ENCODE peak calls at places on chromosome 2, in ten cellular contexts. One of them, this sample, is unnamed.
A peak's percentile ranks its signal among the peaks of the same experiment; 100 is the strongest.

GRCh38 chr2:102439065-102439695 is 16.2 kb downstream of the IL18RAP start:
- DNase-seq in uterus: no peak
- DNase-seq in gastrocnemius medialis: no peak
- DNase-seq in GM12891: no peak
- DNase-seq in endothelial cell of umbilical vein: no peak
- DNase-seq in transverse colon: no peak
- DNase-seq in ovary: no peak
- DNase-seq in sigmoid colon: no peak
- DNase-seq in Peyer's patch: no peak
- DNase-seq in K562: no peak
- DNase-seq in this sample: no peak

GRCh38 chr2:177165731-177166711 is 46.6 kb upstream of the HNRNPA3 start:
- DNase-seq in uterus: no peak
- DNase-seq in gastrocnemius medialis: peak; percentile 42
- DNase-seq in GM12891: no peak
- DNase-seq in endothelial cell of umbilical vein: peak; percentile 80
- DNase-seq in transverse colon: peak; percentile 22
- DNase-seq in ovary: no peak
- DNase-seq in sigmoid colon: no peak
- DNase-seq in Peyer's patch: no peak
- DNase-seq in K562: no peak
- DNase-seq in this sample: no peak

GRCh38 chr2:236802862-236803261 is 233.2 kb downstream of the ACKR3 start:
- DNase-seq in uterus: no peak
- DNase-seq in gastrocnemius medialis: no peak
- DNase-seq in GM12891: no peak
- DNase-seq in endothelial cell of umbilical vein: no peak
- DNase-seq in transverse colon: no peak
- DNase-seq in ovary: no peak
- DNase-seq in sigmoid colon: no peak
- DNase-seq in Peyer's patch: no peak
- DNase-seq in K562: no peak
- DNase-seq in this sample: no peak

GRCh38 chr2:141062443-141062842 is 1068.4 kb downstream of the LRP1B start:
- DNase-seq in uterus: no peak
- DNase-seq in gastrocnemius medialis: no peak
- DNase-seq in GM12891: no peak
- DNase-seq in endothelial cell of umbilical vein: no peak
- DNase-seq in transverse colon: no peak
- DNase-seq in ovary: no peak
- DNase-seq in sigmoid colon: no peak
- DNase-seq in Peyer's patch: no peak
- DNase-seq in K562: no peak
- DNase-seq in this sample: no peak

GRCh38 chr2:9101763-9102425 is 98.4 kb upstream of the MBOAT2 start:
- DNase-seq in uterus: no peak
- DNase-seq in gastrocnemius medialis: no peak
- DNase-seq in GM12891: no peak
- DNase-seq in endothelial cell of umbilical vein: no peak
- DNase-seq in transverse colon: no peak
- DNase-seq in ovary: no peak
- DNase-seq in sigmoid colon: no peak
- DNase-seq in Peyer's patch: no peak
- DNase-seq in K562: no peak
- DNase-seq in this sample: no peak

GRCh38 chr2:63827749-63828148 is 13.9 kb upstream of the UGP2 start:
- DNase-seq in uterus: peak; percentile 22
- DNase-seq in gastrocnemius medialis: no peak
- DNase-seq in GM12891: no peak
- DNase-seq in endothelial cell of umbilical vein: peak; percentile 18
- DNase-seq in transverse colon: no peak
- DNase-seq in ovary: no peak
- DNase-seq in sigmoid colon: no peak
- DNase-seq in Peyer's patch: no peak
- DNase-seq in K562: no peak
- DNase-seq in this sample: peak; percentile 14

GRCh38 chr2:234249873-234250272 is 199.4 kb downstream of the SPP2 start:
- DNase-seq in uterus: no peak
- DNase-seq in gastrocnemius medialis: no peak
- DNase-seq in GM12891: no peak
- DNase-seq in endothelial cell of umbilical vein: peak; percentile 36
- DNase-seq in transverse colon: no peak
- DNase-seq in ovary: no peak
- DNase-seq in sigmoid colon: no peak
- DNase-seq in Peyer's patch: no peak
- DNase-seq in K562: no peak
- DNase-seq in this sample: no peak

GRCh38 chr2:37713258-37713700 is 41.8 kb upstream of the CDC42EP3 start:
- DNase-seq in uterus: no peak
- DNase-seq in gastrocnemius medialis: no peak
- DNase-seq in GM12891: no peak
- DNase-seq in endothelial cell of umbilical vein: no peak
- DNase-seq in transverse colon: no peak
- DNase-seq in ovary: no peak
- DNase-seq in sigmoid colon: no peak
- DNase-seq in Peyer's patch: no peak
- DNase-seq in K562: no peak
- DNase-seq in this sample: no peak

GRCh38 chr2:202172439-202173191 is 65.8 kb downstream of the SUMO1 start:
- DNase-seq in uterus: no peak
- DNase-seq in gastrocnemius medialis: no peak
- DNase-seq in GM12891: no peak
- DNase-seq in endothelial cell of umbilical vein: no peak
- DNase-seq in transverse colon: no peak
- DNase-seq in ovary: no peak
- DNase-seq in sigmoid colon: no peak
- DNase-seq in Peyer's patch: no peak
- DNase-seq in K562: no peak
- DNase-seq in this sample: no peak

DNA sequence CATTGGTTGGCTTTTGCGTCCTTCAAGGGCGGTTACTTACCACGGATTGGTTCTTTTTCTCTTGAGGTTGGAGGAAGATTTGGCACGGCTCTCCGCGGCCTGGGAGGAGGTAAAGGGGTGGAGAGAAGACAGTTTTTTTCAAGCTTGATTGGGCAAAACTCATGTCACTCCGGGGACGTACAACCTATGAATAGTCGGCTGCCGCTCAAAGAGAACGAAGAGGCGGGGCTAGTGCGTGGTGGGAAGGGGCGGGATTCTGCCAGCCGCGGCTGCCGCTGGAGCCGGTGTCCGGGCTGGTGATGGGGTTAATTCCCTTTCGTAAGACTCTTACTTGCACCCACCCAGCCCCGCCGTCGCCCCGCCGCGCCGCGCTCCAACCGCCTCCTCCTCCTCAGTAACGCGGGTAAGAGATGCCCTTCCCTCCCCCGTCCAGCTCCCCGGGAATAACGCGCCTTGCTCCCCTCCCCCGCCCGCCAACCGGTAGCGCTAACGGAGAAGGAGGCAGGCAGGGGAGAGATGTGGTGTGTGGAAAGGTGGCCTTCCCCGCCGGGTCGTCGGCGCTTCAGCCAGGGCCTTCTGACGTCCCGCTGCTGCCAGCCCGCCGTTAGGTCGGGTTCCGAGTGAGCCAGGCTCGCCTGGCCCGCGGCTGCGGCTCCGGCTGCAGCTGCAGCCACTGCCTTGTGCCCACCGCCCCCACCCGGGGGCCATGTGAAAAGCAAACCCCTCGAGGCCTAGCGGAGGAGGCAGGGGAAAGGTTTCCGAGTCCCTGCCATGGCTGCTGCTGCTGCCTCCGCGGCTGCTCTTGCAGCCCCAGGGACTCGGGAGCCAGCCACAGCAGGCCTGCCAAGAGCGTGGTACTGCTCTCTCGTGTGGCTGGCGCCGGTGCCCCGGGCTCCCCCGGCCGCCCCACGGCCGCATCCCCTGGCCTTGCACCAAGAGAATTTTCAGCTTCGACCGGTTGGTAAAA is at the start of gene R3HDM1:
- DNase-seq in uterus: peak; percentile 100
- DNase-seq in gastrocnemius medialis: peak; percentile 100
- DNase-seq in GM12891: peak; percentile 76
- DNase-seq in endothelial cell of umbilical vein: peak; percentile 100
- DNase-seq in transverse colon: peak; percentile 98
- DNase-seq in ovary: peak; percentile 97
- DNase-seq in sigmoid colon: peak; percentile 100
- DNase-seq in Peyer's patch: peak; percentile 94
- DNase-seq in K562: peak; percentile 97
- DNase-seq in this sample: peak; percentile 99
- TF ChIP-seq POLR2A in uterus: peak; percentile 11
- TF ChIP-seq POLR2A in gastrocnemius medialis: peak; percentile 48
- TF ChIP-seq POLR2A in GM12891: no peak
- TF ChIP-seq POLR2A in endothelial cell of umbilical vein: peak; percentile 75
- TF ChIP-seq POLR2A in transverse colon: peak; percentile 26
- TF ChIP-seq POLR2A in ovary: no peak
- TF ChIP-seq POLR2A in sigmoid colon: peak; percentile 6
- TF ChIP-seq POLR2A in Peyer's patch: peak; percentile 12
- TF ChIP-seq POLR2A in K562: peak; percentile 78
- TF ChIP-seq POLR2A in this sample: peak; percentile 32

GRCh38 chr2:85888020-85888744 is 608 bp downstream of the ST3GAL5 start:
- DNase-seq in uterus: peak; percentile 48
- DNase-seq in gastrocnemius medialis: peak; percentile 34
- DNase-seq in GM12891: peak; percentile 25
- DNase-seq in endothelial cell of umbilical vein: peak; percentile 35
- DNase-seq in transverse colon: peak; percentile 29
- DNase-seq in ovary: no peak
- DNase-seq in sigmoid colon: peak; percentile 75
- DNase-seq in Peyer's patch: peak; percentile 52
- DNase-seq in K562: no peak
- DNase-seq in this sample: no peak

GRCh38 chr2:85887566-85888019 is 1.2 kb downstream of the ST3GAL5 start:
- DNase-seq in uterus: peak; percentile 62
- DNase-seq in gastrocnemius medialis: peak; percentile 77
- DNase-seq in GM12891: peak; percentile 19
- DNase-seq in endothelial cell of umbilical vein: peak; percentile 50
- DNase-seq in transverse colon: peak; percentile 62
- DNase-seq in ovary: peak; percentile 60
- DNase-seq in sigmoid colon: peak; percentile 86
- DNase-seq in Peyer's patch: peak; percentile 55
- DNase-seq in K562: no peak
- DNase-seq in this sample: no peak

GRCh38 chr2:85889648-85890281 is 975 bp upstream of the ST3GAL5 start:
- DNase-seq in uterus: peak; percentile 39
- DNase-seq in gastrocnemius medialis: peak; percentile 46
- DNase-seq in GM12891: no peak
- DNase-seq in endothelial cell of umbilical vein: no peak
- DNase-seq in transverse colon: peak; percentile 19
- DNase-seq in ovary: no peak
- DNase-seq in sigmoid colon: no peak
- DNase-seq in Peyer's patch: no peak
- DNase-seq in K562: no peak
- DNase-seq in this sample: no peak

GRCh38 chr2:85890522-85891176 is 1.9 kb upstream of the ST3GAL5 start:
- DNase-seq in uterus: no peak
- DNase-seq in gastrocnemius medialis: no peak
- DNase-seq in GM12891: no peak
- DNase-seq in endothelial cell of umbilical vein: no peak
- DNase-seq in transverse colon: no peak
- DNase-seq in ovary: no peak
- DNase-seq in sigmoid colon: no peak
- DNase-seq in Peyer's patch: no peak
- DNase-seq in K562: peak; percentile 42
- DNase-seq in this sample: peak; percentile 33

GRCh38 chr2:85888745-85889647 is at the start of gene ST3GAL5:
- DNase-seq in uterus: peak; percentile 88
- DNase-seq in gastrocnemius medialis: peak; percentile 84
- DNase-seq in GM12891: peak; percentile 83
- DNase-seq in endothelial cell of umbilical vein: peak; percentile 97
- DNase-seq in transverse colon: peak; percentile 91
- DNase-seq in ovary: peak; percentile 97
- DNase-seq in sigmoid colon: peak; percentile 94
- DNase-seq in Peyer's patch: peak; percentile 87
- DNase-seq in K562: peak; percentile 98
- DNase-seq in this sample: peak; percentile 79
- TF ChIP-seq POLR2A in uterus: peak; percentile 28
- TF ChIP-seq POLR2A in gastrocnemius medialis: peak; percentile 78
- TF ChIP-seq POLR2A in GM12891: no peak
- TF ChIP-seq POLR2A in endothelial cell of umbilical vein: peak; percentile 40
- TF ChIP-seq POLR2A in transverse colon: peak; percentile 55
- TF ChIP-seq POLR2A in ovary: no peak
- TF ChIP-seq POLR2A in sigmoid colon: no peak
- TF ChIP-seq POLR2A in Peyer's patch: no peak
- TF ChIP-seq POLR2A in K562: peak; percentile 52
- TF ChIP-seq POLR2A in this sample: no peak

GRCh38 chr2:10814142-10814541 is 1.6 kb upstream of the PDIA6 start:
- DNase-seq in uterus: no peak
- DNase-seq in gastrocnemius medialis: no peak
- DNase-seq in GM12891: no peak
- DNase-seq in endothelial cell of umbilical vein: peak; percentile 17
- DNase-seq in transverse colon: no peak
- DNase-seq in ovary: no peak
- DNase-seq in sigmoid colon: peak; percentile 48
- DNase-seq in Peyer's patch: no peak
- DNase-seq in K562: no peak
- DNase-seq in this sample: no peak

GRCh38 chr2:10811552-10811951 is 1.0 kb downstream of the PDIA6 start:
- DNase-seq in uterus: no peak
- DNase-seq in gastrocnemius medialis: no peak
- DNase-seq in GM12891: no peak
- DNase-seq in endothelial cell of umbilical vein: peak; percentile 43
- DNase-seq in transverse colon: no peak
- DNase-seq in ovary: no peak
- DNase-seq in sigmoid colon: peak; percentile 56
- DNase-seq in Peyer's patch: no peak
- DNase-seq in K562: no peak
- DNase-seq in this sample: no peak

GRCh38 chr2:10810175-10811161 is 2.1 kb downstream of the PDIA6 start:
- DNase-seq in uterus: no peak
- DNase-seq in gastrocnemius medialis: no peak
- DNase-seq in GM12891: no peak
- DNase-seq in endothelial cell of umbilical vein: peak; percentile 22
- DNase-seq in transverse colon: no peak
- DNase-seq in ovary: no peak
- DNase-seq in sigmoid colon: peak; percentile 11
- DNase-seq in Peyer's patch: no peak
- DNase-seq in K562: no peak
- DNase-seq in this sample: peak; percentile 21

GRCh38 chr2:10813085-10813748 is 632 bp upstream of the PDIA6 start:
- DNase-seq in uterus: no peak
- DNase-seq in gastrocnemius medialis: no peak
- DNase-seq in GM12891: no peak
- DNase-seq in endothelial cell of umbilical vein: no peak
- DNase-seq in transverse colon: no peak
- DNase-seq in ovary: no peak
- DNase-seq in sigmoid colon: peak; percentile 39
- DNase-seq in Peyer's patch: no peak
- DNase-seq in K562: no peak
- DNase-seq in this sample: no peak

GRCh38 chr2:10812362-10813084 is at the start of gene PDIA6:
- DNase-seq in uterus: peak; percentile 97
- DNase-seq in gastrocnemius medialis: peak; percentile 97
- DNase-seq in GM12891: peak; percentile 88
- DNase-seq in endothelial cell of umbilical vein: peak; percentile 98
- DNase-seq in transverse colon: peak; percentile 98
- DNase-seq in ovary: peak; percentile 99
- DNase-seq in sigmoid colon: peak; percentile 98
- DNase-seq in Peyer's patch: peak; percentile 99
- DNase-seq in K562: peak; percentile 98
- DNase-seq in this sample: peak; percentile 98
- TF ChIP-seq POLR2A in uterus: peak; percentile 65
- TF ChIP-seq POLR2A in gastrocnemius medialis: peak; percentile 86
- TF ChIP-seq POLR2A in GM12891: peak; percentile 39
- TF ChIP-seq POLR2A in endothelial cell of umbilical vein: peak; percentile 72
- TF ChIP-seq POLR2A in transverse colon: peak; percentile 58
- TF ChIP-seq POLR2A in ovary: peak; percentile 65
- TF ChIP-seq POLR2A in sigmoid colon: no peak
- TF ChIP-seq POLR2A in Peyer's patch: peak; percentile 64
- TF ChIP-seq POLR2A in K562: peak; percentile 70
- TF ChIP-seq POLR2A in this sample: peak; percentile 54

GRCh38 chr2:69196327-69197117 is 183.5 kb downstream of the ANTXR1 start:
- DNase-seq in uterus: peak; percentile 62
- DNase-seq in gastrocnemius medialis: no peak
- DNase-seq in GM12891: no peak
- DNase-seq in endothelial cell of umbilical vein: no peak
- DNase-seq in transverse colon: no peak
- DNase-seq in ovary: no peak
- DNase-seq in sigmoid colon: no peak
- DNase-seq in Peyer's patch: no peak
- DNase-seq in K562: no peak
- DNase-seq in this sample: no peak
- TF ChIP-seq POLR2A in uterus: no peak
- TF ChIP-seq POLR2A in gastrocnemius medialis: no peak
- TF ChIP-seq POLR2A in GM12891: no peak
- TF ChIP-seq POLR2A in endothelial cell of umbilical vein: no peak
- TF ChIP-seq POLR2A in transverse colon: no peak
- TF ChIP-seq POLR2A in ovary: no peak
- TF ChIP-seq POLR2A in sigmoid colon: no peak
- TF ChIP-seq POLR2A in Peyer's patch: no peak
- TF ChIP-seq POLR2A in K562: no peak
- TF ChIP-seq POLR2A in this sample: no peak

This sample was measured in erythroblast.